ENCODE peak calls at places on chromosomes 16 and 17, in nine cellular contexts. R is NCI-H2081; H is substantia nigra; K is WTC11; C is naive thymus-derived CD4-positive, alpha-beta T cell; O is lower lobe of right lung; Q is adrenal gland; G is GM23338; F is activated naive CD4-positive, alpha-beta T cell. D is an unnamed sample.

GRCh38 chr16:69924777-69925191 is 26.4 kb upstream of the CLEC18A start:
- DNase-seq in G (peak; percentile 11), H (no peak), R (no peak), K (no peak), F (no peak), C (no peak), O (no peak), Q (no peak), D (no peak)

GRCh38 chr17:45229681-45230409 is 8.2 kb downstream of the FMNL1 start:
- DNase-seq in G (no peak), R (no peak), Q (no peak), K (no peak), H (no peak), F (no peak), O (no peak), C (no peak), D (no peak)

GRCh38 chr17:49527927-49528651 is 33.0 kb downstream of the NGFR start:
- DNase-seq in G (no peak), H (no peak), O (no peak), K (peak; percentile 4), Q (no peak), C (no peak), R (no peak), F (no peak), D (no peak)

GRCh38 chr16:75109732-75110243 is 6.8 kb downstream of the LDHD start:
- DNase-seq in C (no peak), O (no peak), R (no peak), K (no peak), H (no peak), G (no peak), Q (peak; percentile 47), F (no peak), D (no peak)

GRCh38 chr17:55806745-55807466 is 56.1 kb downstream of the PCTP start:
- DNase-seq in H (no peak), C (no peak), G (no peak), R (no peak), K (no peak), F (no peak), Q (no peak), O (no peak), D (no peak)

GRCh38 chr17:17818088-17818526 is 18.7 kb downstream of the SREBF1 start:
- DNase-seq in Q (no peak), O (peak; percentile 67), F (no peak), K (no peak), C (no peak), R (peak; percentile 12), G (peak; percentile 70), H (no peak), D (no peak)

GRCh38 chr17:61410555-61411089 is 11.0 kb downstream of the TBX2 start:
- DNase-seq in C (peak; percentile 70), H (peak; percentile 56), G (peak; percentile 91), O (peak; percentile 84), R (no peak), Q (peak; percentile 76), F (peak; percentile 69), K (peak; percentile 86), D (peak; percentile 82)

GRCh38 chr16:1492923-1493745 is at the start of gene TELO2:
- DNase-seq in Q (peak; percentile 85), O (peak; percentile 85), K (peak; percentile 77), R (peak; percentile 76), F (peak; percentile 85), G (peak; percentile 82), C (peak; percentile 91), H (peak; percentile 76), D (peak; percentile 83)

GRCh38 chr16:2425825-2426430 is 3.3 kb upstream of the CCNF start:
- DNase-seq in F (no peak), K (no peak), H (no peak), C (no peak), Q (no peak), R (no peak), O (no peak), G (no peak), D (no peak)

GRCh38 chr17:15945493-15946209 is 721 bp downstream of the ADORA2B start:
- DNase-seq in Q (no peak), O (peak; percentile 57), F (no peak), K (peak; percentile 31), H (no peak), C (peak; percentile 21), G (peak; percentile 36), R (no peak), D (peak; percentile 85)

GRCh38 chr17:76480676-76481075 is 13.3 kb downstream of the AANAT start:
- DNase-seq in R (no peak), Q (no peak), G (no peak), O (no peak), C (no peak), H (no peak), K (no peak), F (no peak), D (no peak)

GRCh38 chr17:74838275-74838674 is 21.4 kb downstream of the GRIN2C start:
- DNase-seq in F (no peak), R (no peak), G (no peak), H (no peak), Q (no peak), K (no peak), O (no peak), C (no peak), D (no peak)

GRCh38 chr16:80552277-80552676 is 11.5 kb downstream of the DYNLRB2 start:
- DNase-seq in C (no peak), O (no peak), F (no peak), R (no peak), K (no peak), Q (no peak), G (no peak), H (no peak), D (no peak)

GRCh38 chr17:2712300-2713043 is 908 bp upstream of the CLUH start:
- DNase-seq in C (no peak), G (peak; percentile 39), O (no peak), Q (no peak), R (no peak), K (no peak), F (no peak), H (no peak), D (peak; percentile 69)

GRCh38 chr17:1989135-1989534 is 36.0 kb downstream of the RTN4RL1 start:
- DNase-seq in R (no peak), F (no peak), H (no peak), Q (peak; percentile 54), O (no peak), C (no peak), G (no peak), K (no peak), D (no peak)

GRCh38 chr17:28370035-28370743 is at the start of gene VTN:
- DNase-seq in G (peak; percentile 82), O (peak; percentile 67), R (no peak), K (peak; percentile 56), H (no peak), F (no peak), Q (peak; percentile 72), C (no peak), D (no peak)

GRCh38 chr17:62967111-62967449 is 1.0 kb downstream of the TANC2 start:
- DNase-seq in H (no peak), G (no peak), C (no peak), Q (no peak), F (no peak), R (no peak), O (no peak), K (no peak), D (no peak)

GRCh38 chr17:40779181-40779909 is 3.0 kb downstream of the KRT27 start:
- DNase-seq in C (no peak), F (peak; percentile 7), O (peak; percentile 80), G (peak; percentile 71), R (no peak), H (no peak), K (peak; percentile 35), Q (no peak), D (peak; percentile 71)

GRCh38 chr16:11251525-11252481 is 4.2 kb downstream of the SOCS1 start:
- DNase-seq in Q (no peak), F (peak; percentile 76), K (no peak), R (no peak), G (no peak), C (peak; percentile 52), O (no peak), H (no peak), D (no peak)

GRCh38 chr17:17587614-17588336 is 3.7 kb downstream of the PEMT start:
- DNase-seq in H (no peak), Q (no peak), F (no peak), C (no peak), K (no peak), O (no peak), G (no peak), R (no peak), D (no peak)

GRCh38 chr16:23974223-23974622 is 138.4 kb downstream of the PRKCB start:
- DNase-seq in O (no peak), H (no peak), F (no peak), K (peak; percentile 75), Q (no peak), G (peak; percentile 92), R (no peak), C (no peak), D (no peak)